ENCODE peak calls at places on chromosomes 2 and 18, in eight cellular contexts. E is hepatocyte, X is neural progenitor cell, K is HCT116, I is GM23338, B is SK-N-SH, H is OCI-LY7, Y is MM.1S. M is an unnamed sample.

GRCh38 chr2:239178954-239179353 is 221.9 kb downstream of the HDAC4 start:
- DNase-seq in E (no peak), X (no peak), K (no peak), I (no peak), B (no peak), H (no peak), Y (no peak), M (no peak)

GRCh38 chr18:13003466-13003896 is 12.3 kb downstream of the CEP192 start:
- DNase-seq in E (peak; percentile 82), X (peak; percentile 54), K (peak; percentile 78), I (peak; percentile 94), B (peak; percentile 40), H (peak; percentile 34), Y (peak; percentile 21), M (peak; percentile 62)

GRCh38 chr2:207614824-207615223 is 10.4 kb downstream of the METTL21A start:
- DNase-seq in E (no peak), X (no peak), K (no peak), I (no peak), B (no peak), H (no peak), Y (no peak), M (no peak)

GRCh38 chr2:80490964-80491363 is 186.4 kb upstream of the LRRTM1 start:
- DNase-seq in E (no peak), X (no peak), K (no peak), I (no peak), B (no peak), H (no peak), Y (no peak), M (no peak)

GRCh38 chr2:101255501-101255900 is 2.8 kb downstream of the CNOT11 start:
- DNase-seq in E (no peak), X (no peak), K (no peak), I (no peak), B (no peak), H (no peak), Y (no peak), M (peak; percentile 24)

GRCh38 chr18:58544616-58545337 is 84.1 kb downstream of the ALPK2 start:
- DNase-seq in E (no peak), X (no peak), K (no peak), I (no peak), B (no peak), H (no peak), Y (no peak), M (no peak)

GRCh38 chr2:198776616-198777406 is 680.9 kb downstream of the SATB2 start:
- DNase-seq in E (no peak), X (no peak), K (no peak), I (no peak), B (no peak), H (no peak), Y (no peak), M (no peak)

GRCh38 chr2:220280741-220281140 is 653.3 kb downstream of the SLC4A3 start:
- DNase-seq in E (no peak), X (no peak), K (no peak), I (no peak), B (no peak), H (no peak), Y (no peak), M (no peak)

GRCh38 chr2:121648206-121648605 is 1.1 kb downstream of the CLASP1 start:
- DNase-seq in E (peak; percentile 4), X (no peak), K (no peak), I (no peak), B (no peak), H (no peak), Y (peak; percentile 39), M (no peak)

GRCh38 chr2:209097168-209097567 is 326.7 kb upstream of the MAP2 start:
- DNase-seq in E (no peak), X (no peak), K (no peak), I (peak; percentile 36), B (no peak), H (no peak), Y (no peak), M (no peak)

GRCh38 chr2:241815477-241816430 is 6.8 kb downstream of the NEU4 start:
- DNase-seq in E (no peak), X (no peak), K (no peak), I (no peak), B (peak; percentile 29), H (no peak), Y (no peak), M (no peak)

GRCh38 chr2:151359768-151360167 is 2.4 kb downstream of the TNFAIP6 start:
- DNase-seq in E (no peak), X (no peak), K (no peak), I (no peak), B (no peak), H (no peak), Y (no peak), M (no peak)

GRCh38 chr18:64253222-64253621 is 104.3 kb upstream of the LINC00305 start:
- DNase-seq in E (no peak), X (no peak), K (no peak), I (no peak), B (no peak), H (no peak), Y (no peak), M (no peak)

GRCh38 chr2:42792583-42793313 is at the start of gene HAAO:
- DNase-seq in E (peak; percentile 92), X (peak; percentile 81), K (no peak), I (peak; percentile 83), B (peak; percentile 35), H (no peak), Y (no peak), M (no peak)

GRCh38 chr2:216777637-216778273 is 82.1 kb downstream of the TNP1 start:
- DNase-seq in E (peak; percentile 73), X (peak; percentile 88), K (peak; percentile 84), I (peak; percentile 96), B (peak; percentile 52), H (peak; percentile 64), Y (peak; percentile 66), M (peak; percentile 92)

GRCh38 chr2:119549236-119549635 is 5.0 kb downstream of the CFAP221 start:
- DNase-seq in E (peak; percentile 33), X (no peak), K (no peak), I (no peak), B (peak; percentile 38), H (no peak), Y (no peak), M (peak; percentile 19)

GRCh38 chr2:98915751-98916358 is 20.2 kb downstream of the CRACDL start:
- DNase-seq in E (no peak), X (no peak), K (no peak), I (no peak), B (no peak), H (no peak), Y (no peak), M (peak; percentile 66)

GRCh38 chr2:224999784-225000183 is 42.5 kb downstream of the DOCK10 start:
- DNase-seq in E (no peak), X (no peak), K (no peak), I (no peak), B (no peak), H (no peak), Y (no peak), M (no peak)

GRCh38 chr2:212712466-212712865 is 173.9 kb upstream of the ERBB4 start:
- DNase-seq in E (no peak), X (no peak), K (no peak), I (no peak), B (no peak), H (no peak), Y (no peak), M (no peak)

GRCh38 chr2:3470856-3471737 is 48.2 kb downstream of the ADI1 start:
- DNase-seq in E (no peak), X (no peak), K (no peak), I (no peak), B (no peak), H (no peak), Y (no peak), M (no peak)

GRCh38 chr2:110771549-110772382 is 39.4 kb downstream of the ACOXL start:
- DNase-seq in E (no peak), X (no peak), K (no peak), I (peak; percentile 52), B (no peak), H (no peak), Y (peak; percentile 26), M (peak; percentile 25)

GRCh38 chr2:525611-526010 is 151.6 kb downstream of the TMEM18 start:
- DNase-seq in E (no peak), X (no peak), K (no peak), I (no peak), B (no peak), H (no peak), Y (no peak), M (no peak)

GRCh38 chr2:175490306-175490705 is 308.8 kb upstream of the ATP5MC3 start:
- DNase-seq in E (no peak), X (no peak), K (no peak), I (no peak), B (peak; percentile 63), H (no peak), Y (no peak), M (no peak)

GRCh38 chr2:68234405-68234804 is 17.9 kb downstream of the PPP3R1 start:
- DNase-seq in E (no peak), X (no peak), K (no peak), I (no peak), B (no peak), H (no peak), Y (no peak), M (no peak)
- TF ChIP-seq EZH2phosphoT487 in E (no peak), X (no peak), K (no peak), I (no peak), B (no peak), H (no peak), Y (no peak), M (no peak)

DNA sequence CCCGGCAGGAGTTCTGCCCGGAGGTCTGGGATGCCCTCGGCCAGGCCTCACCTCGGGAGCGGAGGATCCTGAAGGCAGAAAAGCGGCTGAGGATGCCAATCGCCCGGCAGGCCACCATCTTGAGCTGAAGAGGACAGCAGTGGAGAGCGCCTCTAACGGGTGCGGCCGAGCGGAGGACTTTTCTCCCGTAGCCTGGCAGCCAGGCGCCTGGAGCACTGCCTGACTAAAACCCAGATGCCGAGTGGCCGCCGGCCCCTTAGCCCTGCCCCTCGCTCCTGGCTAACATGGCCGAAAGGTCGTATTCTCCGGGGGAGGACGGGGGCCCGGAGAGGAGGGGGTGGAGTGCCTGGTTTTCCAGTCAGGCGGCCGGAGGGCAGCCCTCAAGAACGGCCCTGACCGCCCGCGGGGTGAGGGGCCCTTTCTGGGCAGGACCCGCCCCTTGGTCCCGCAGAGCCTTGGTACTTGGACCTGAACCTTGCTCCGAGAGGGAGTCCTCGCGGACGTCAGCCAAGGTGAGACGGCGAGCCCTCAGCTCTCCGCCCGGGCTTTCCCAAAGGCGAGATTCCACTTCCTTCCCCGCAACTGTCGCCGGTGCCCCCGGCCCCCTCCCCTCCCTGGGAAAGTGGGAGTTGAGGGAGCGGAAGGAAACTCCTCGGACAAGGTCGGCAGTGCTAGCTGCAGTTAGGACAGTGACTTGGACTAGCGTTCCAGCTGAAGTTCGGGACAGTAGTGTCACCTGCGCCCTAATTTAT is at the start of the genes HADHA and HADHB:
- DNase-seq in E (peak; percentile 95), X (peak; percentile 94), K (peak; percentile 91), I (peak; percentile 95), B (peak; percentile 96), H (peak; percentile 89), Y (peak; percentile 90), M (peak; percentile 86)
- TF ChIP-seq CTCF in E (no peak), X (peak; percentile 31), K (peak; percentile 22), I (no peak), B (peak; percentile 40), H (peak; percentile 45), Y (peak; percentile 23), M (peak; percentile 14)

GRCh38 chr2:112074506-112074905 is 19.4 kb downstream of the TMEM87B start:
- DNase-seq in E (no peak), X (no peak), K (no peak), I (no peak), B (no peak), H (no peak), Y (no peak), M (peak; percentile 33)
- TF ChIP-seq EZH2phosphoT487 in E (no peak), X (no peak), K (no peak), I (no peak), B (no peak), H (no peak), Y (no peak), M (no peak)

GRCh38 chr2:72605836-72606442 is 219.9 kb downstream of the EXOC6B start:
- DNase-seq in E (peak; percentile 25), X (peak; percentile 6), K (no peak), I (peak; percentile 47), B (peak; percentile 16), H (peak; percentile 13), Y (peak; percentile 13), M (peak; percentile 52)
- TF ChIP-seq CTCF in E (peak; percentile 66), X (peak; percentile 73), K (peak; percentile 60), I (peak; percentile 89), B (peak; percentile 85), H (peak; percentile 93), Y (peak; percentile 76), M (peak; percentile 86)

M was measured in PC-3.